ENCODE peak calls at places on chromosomes 3 and 15, in seven cellular contexts. L is cardiac muscle cell; W is stimulated activated CD4-positive, alpha-beta T cell treated with anti-CD3 and anti-CD28 coated beads, Interleukin-4, amount 100 ng/mL, for 48 hours; Z is nephron progenitor cell; Y is right cardiac atrium; V is pancreas; R is glutamatergic neuron. P is an unnamed sample.

GRCh38 chr15:90358124-90359033 is 6.3 kb downstream of the ZNF774 start:
- DNase-seq in L (peak), W (no peak), Z (no peak), Y (no peak), V (no peak), R (no peak), P (no peak)

GRCh38 chr3:19945405-19946290 is 1.2 kb upstream of the RAB5A start:
- DNase-seq in L (no peak), W (no peak), Z (no peak), Y (no peak), V (no peak), R (no peak), P (no peak)

GRCh38 chr3:128603811-128604447 is 46.7 kb downstream of the RPN1 start:
- DNase-seq in L (no peak), W (no peak), Z (no peak), Y (no peak), V (no peak), R (no peak), P (no peak)

GRCh38 chr3:129506272-129506742 is 22.1 kb upstream of the RHO start:
- DNase-seq in L (no peak), W (no peak), Z (no peak), Y (peak), V (no peak), R (no peak), P (no peak)

GRCh38 chr3:47741925-47742324 is 39.8 kb downstream of the SMARCC1 start:
- DNase-seq in L (no peak), W (no peak), Z (no peak), Y (no peak), V (no peak), R (no peak), P (no peak)

GRCh38 chr3:130905551-130905950 is 11.7 kb downstream of the ATP2C1 start:
- DNase-seq in L (peak), W (no peak), Z (no peak), Y (no peak), V (no peak), R (no peak), P (no peak)

GRCh38 chr3:185540705-185541104 is 11.7 kb downstream of the LIPH start:
- DNase-seq in L (no peak), W (no peak), Z (no peak), Y (no peak), V (no peak), R (no peak), P (no peak)

GRCh38 chr3:71317749-71318458 is 265.6 kb downstream of the FOXP1 start:
- DNase-seq in L (no peak), W (no peak), Z (no peak), Y (no peak), V (no peak), R (no peak), P (no peak)

GRCh38 chr3:115040673-115041286 is 106.3 kb downstream of the ZBTB20 start:
- DNase-seq in L (peak), W (peak), Z (peak), Y (no peak), V (peak), R (peak), P (peak)

GRCh38 chr15:42118650-42119531 is 24.5 kb upstream of the PLA2G4D start:
- DNase-seq in L (peak), W (no peak), Z (no peak), Y (no peak), V (no peak), R (no peak), P (no peak)

GRCh38 chr3:13229291-13229949 is 156.2 kb upstream of the IQSEC1 start:
- DNase-seq in L (peak), W (no peak), Z (no peak), Y (no peak), V (no peak), R (no peak), P (no peak)

GRCh38 chr3:61574854-61575253 is 13.5 kb downstream of the PTPRG start:
- DNase-seq in L (peak), W (no peak), Z (no peak), Y (no peak), V (no peak), R (no peak), P (no peak)

GRCh38 chr3:4474683-4475490 is 7.8 kb upstream of the SUMF1 start:
- DNase-seq in L (peak), W (no peak), Z (no peak), Y (peak), V (peak), R (no peak), P (peak)

GRCh38 chr3:179149239-179149887 is 1.2 kb downstream of the PIK3CA start:
- DNase-seq in L (peak), W (peak), Z (no peak), Y (no peak), V (peak), R (peak), P (peak)

GRCh38 chr3:27200721-27201434 is 168.3 kb downstream of the NEK10 start:
- DNase-seq in L (no peak), W (no peak), Z (no peak), Y (no peak), V (peak), R (no peak), P (no peak)

GRCh38 chr3:72892870-72893269 is 5.0 kb downstream of the GXYLT2 start:
- DNase-seq in L (peak), W (no peak), Z (no peak), Y (no peak), V (no peak), R (no peak), P (no peak)

GRCh38 chr15:29736012-29736744 is 86.1 kb downstream of the TJP1 start:
- DNase-seq in L (no peak), W (no peak), Z (no peak), Y (no peak), V (no peak), R (no peak), P (no peak)

P was measured in neuronal stem cell.